ENCODE peak calls at places on chromosomes 11 and 22, in four cellular contexts. E, K, U and X are unnamed samples.

GRCh38 chr22:46462726-46463371 is 74.6 kb downstream of the CELSR1 start:
- DNase-seq in E (peak), K (no peak), U (no peak), X (no peak)

GRCh38 chr11:110479445-110480101 is 49.8 kb downstream of the FDX1 start:
- DNase-seq in E (peak), K (no peak), U (peak), X (no peak)

GRCh38 chr11:61746654-61747388 is 5.6 kb upstream of the MYRF start:
- DNase-seq in E (no peak), K (no peak), U (no peak), X (no peak)

GRCh38 chr11:19539861-19540260 is 172.8 kb upstream of the NAV2 start:
- DNase-seq in E (no peak), K (no peak), U (no peak), X (no peak)

GRCh38 chr11:37788141-37788877 is 1190.3 kb upstream of the RAG2 start:
- DNase-seq in E (peak), K (no peak), U (no peak), X (no peak)

GRCh38 chr22:37196539-37197450 is 8.7 kb upstream of the C1QTNF6 start:
- DNase-seq in E (no peak), K (peak), U (no peak), X (no peak)

GRCh38 chr11:96188625-96189006 is 154.4 kb downstream of the MAML2 start:
- DNase-seq in E (no peak), K (no peak), U (no peak), X (peak)

GRCh38 chr11:119340335-119341221 is at the start of gene C1QTNF5:
- DNase-seq in E (no peak), K (no peak), U (no peak), X (no peak)

GRCh38 chr11:44834846-44835245 is 108.1 kb downstream of the TSPAN18 start:
- DNase-seq in E (no peak), K (no peak), U (no peak), X (no peak)

GRCh38 chr22:39363751-39364484 is 14.1 kb downstream of the SYNGR1 start:
- DNase-seq in E (no peak), K (no peak), U (no peak), X (no peak)

GRCh38 chr11:103471546-103471945 is 362.3 kb downstream of the DYNC2H1 start:
- DNase-seq in E (no peak), K (no peak), U (no peak), X (peak)

GRCh38 chr22:47547239-47547661 is 784.8 kb downstream of the TBC1D22A start:
- DNase-seq in E (no peak), K (no peak), U (no peak), X (no peak)

GRCh38 chr22:50699754-50700386 is 27.2 kb downstream of the SHANK3 start:
- DNase-seq in E (no peak), K (no peak), U (peak), X (no peak)

GRCh38 chr11:23990346-23990745 is 506.5 kb upstream of the LUZP2 start:
- DNase-seq in E (no peak), K (no peak), U (no peak), X (no peak)

GRCh38 chr22:26461188-26461810 is 22.3 kb downstream of the HPS4 start:
- DNase-seq in E (no peak), K (peak), U (no peak), X (no peak)

GRCh38 chr11:6736495-6737121 is 35.2 kb downstream of the OR2AG2 start:
- DNase-seq in E (no peak), K (no peak), U (no peak), X (no peak)

GRCh38 chr11:73177380-73178091 is 35.4 kb upstream of the FCHSD2 start:
- DNase-seq in E (no peak), K (no peak), U (no peak), X (no peak)

GRCh38 chr11:93133710-93134109 is 64.1 kb downstream of the SLC36A4 start:
- DNase-seq in E (no peak), K (no peak), U (no peak), X (no peak)

GRCh38 chr22:25797891-25798290 is 55.9 kb downstream of the MYO18B start:
- DNase-seq in E (no peak), K (no peak), U (no peak), X (no peak)

GRCh38 chr22:20591660-20592310 is 84.4 kb downstream of the MED15 start:
- DNase-seq in E (no peak), K (no peak), U (no peak), X (no peak)

GRCh38 chr11:5679811-5680210 is 5.1 kb downstream of the TRIM5 start:
- DNase-seq in E (no peak), K (no peak), U (no peak), X (no peak)

GRCh38 chr11:255176-255575 is 18.4 kb downstream of the PSMD13 start:
- DNase-seq in E (no peak), K (no peak), U (no peak), X (no peak)

GRCh38 chr11:34012734-34013133 is 38.8 kb upstream of the CAPRIN1 start:
- DNase-seq in E (no peak), K (no peak), U (no peak), X (no peak)

GRCh38 chr22:45731041-45731797 is 59.6 kb downstream of the ATXN10 start:
- DNase-seq in E (no peak), K (no peak), U (no peak), X (no peak)

GRCh38 chr11:112195906-112196305 is 20.6 kb downstream of the BCO2 start:
- DNase-seq in E (peak), K (peak), U (no peak), X (no peak)

GRCh38 chr11:45993438-45994064 is 71.1 kb downstream of the LARGE2 start:
- DNase-seq in E (no peak), K (no peak), U (no peak), X (no peak)

GRCh38 chr11:116093065-116093464 is 588.9 kb upstream of the CADM1 start:
- DNase-seq in E (no peak), K (no peak), U (no peak), X (no peak)

GRCh38 chr11:130877532-130877931 is 38.7 kb downstream of the SNX19 start:
- DNase-seq in E (no peak), K (no peak), U (no peak), X (no peak)

GRCh38 chr11:36469881-36470802 is 39.9 kb downstream of the TRAF6 start:
- DNase-seq in E (peak), K (no peak), U (peak), X (no peak)

GRCh38 chr22:31929126-31929928 is 15.0 kb upstream of the YWHAH start:
- DNase-seq in E (no peak), K (no peak), U (no peak), X (no peak)

GRCh38 chr11:40241524-40242037 is 1217.9 kb downstream of the LRRC4C start:
- DNase-seq in E (no peak), K (no peak), U (no peak), X (peak)

GRCh38 chr11:126751242-126751641 is 249.3 kb downstream of the KIRREL3 start:
- DNase-seq in E (no peak), K (no peak), U (no peak), X (no peak)

GRCh38 chr22:22111267-22111751 is 128.7 kb upstream of the TOP3B start:
- DNase-seq in E (peak), K (no peak), U (peak), X (no peak)

GRCh38 chr11:65927904-65928397 is 8.7 kb downstream of the DRAP1 start:
- DNase-seq in E (no peak), K (no peak), U (peak), X (peak)

GRCh38 chr22:39175127-39176066 is 22.9 kb upstream of the CBX7 start:
- DNase-seq in E (no peak), K (no peak), U (no peak), X (no peak)

GRCh38 chr22:41001722-41002122 is 50.5 kb downstream of the RBX1 start:
- DNase-seq in E (peak), K (peak), U (no peak), X (no peak)

GRCh38 chr22:46071451-46072029 is 78.8 kb upstream of the PPARA start:
- DNase-seq in E (peak), K (peak), U (no peak), X (peak)